ENCODE peak calls at places on chromosomes 11 and 22, in seven cellular contexts. V is substantia nigra, Y is mesendoderm, T is PC-9, X is fibroblast of lung, E is WERI-Rb-1, Z is hepatocyte. B is an unnamed sample.

GRCh38 chr11:45336136-45336535 is 50.0 kb upstream of the SYT13 start:
- DNase-seq in T (no peak), E (no peak), X (no peak), Y (no peak), Z (no peak), V (no peak), B (no peak)

GRCh38 chr11:1773131-1773510 is 9.4 kb upstream of the CTSD start:
- DNase-seq in Y (no peak), V (no peak), T (no peak), Z (no peak), X (no peak), E (no peak), B (no peak)

GRCh38 chr11:112211556-112211955 is 14.7 kb upstream of the PTS start:
- DNase-seq in Z (no peak), T (no peak), Y (no peak), V (no peak), X (no peak), E (no peak), B (no peak)

GRCh38 chr11:114291847-114292680 is 4.1 kb upstream of the NNMT start:
- DNase-seq in Z (no peak), E (no peak), V (no peak), T (no peak), X (peak; percentile 71), Y (no peak), B (no peak)

GRCh38 chr11:91773090-91773489 is 451.5 kb upstream of the FAT3 start:
- DNase-seq in E (peak; percentile 60), V (no peak), T (no peak), X (peak; percentile 44), Z (no peak), Y (peak; percentile 81), B (no peak)

GRCh38 chr11:16603890-16604783 is 134.3 kb upstream of the C11orf58 start:
- DNase-seq in X (peak; percentile 55), Y (peak; percentile 34), Z (peak; percentile 68), E (no peak), V (no peak), T (no peak), B (no peak)

GRCh38 chr11:109945626-109946321 is 147.4 kb upstream of the ZC3H12C start:
- DNase-seq in Y (no peak), V (no peak), Z (no peak), E (no peak), X (no peak), T (no peak), B (no peak)

GRCh38 chr11:83292709-83293435 is 6.7 kb upstream of the CCDC90B start:
- DNase-seq in E (peak; percentile 38), Z (peak; percentile 83), X (peak; percentile 76), Y (peak; percentile 94), T (no peak), V (peak; percentile 13), B (peak; percentile 19)

GRCh38 chr22:45202333-45203149 is 38.2 kb downstream of the KIAA0930 start:
- DNase-seq in T (no peak), Y (no peak), Z (no peak), E (no peak), X (no peak), V (no peak), B (no peak)

GRCh38 chr11:80722616-80723015 is 1281.8 kb upstream of the TENM4 start:
- DNase-seq in Z (peak; percentile 28), E (no peak), X (peak; percentile 23), Y (no peak), V (no peak), T (no peak), B (no peak)

GRCh38 chr11:27663294-27663693 is 37.0 kb downstream of the BDNF start:
- DNase-seq in T (no peak), Y (no peak), X (no peak), Z (no peak), E (no peak), V (no peak), B (no peak)

GRCh38 chr22:29691636-29692326 is 28.0 kb upstream of the CABP7 start:
- DNase-seq in X (no peak), V (no peak), Y (peak; percentile 74), Z (no peak), T (peak; percentile 83), E (no peak), B (no peak)

GRCh38 chr11:32231909-32232493 is 141.1 kb downstream of the RCN1 start:
- DNase-seq in V (no peak), Y (peak; percentile 70), T (no peak), Z (peak; percentile 48), X (peak; percentile 14), E (peak; percentile 55), B (no peak)

GRCh38 chr11:27700351-27701261 is at the start of gene BDNF:
- DNase-seq in E (peak; percentile 30), V (no peak), Y (peak; percentile 59), X (peak; percentile 45), T (no peak), Z (peak; percentile 43), B (no peak)

GRCh38 chr11:123357990-123358827 is 71.9 kb upstream of the GRAMD1B start:
- DNase-seq in Z (peak; percentile 20), V (peak; percentile 3), X (peak; percentile 0), E (peak; percentile 67), T (no peak), Y (peak; percentile 57), B (no peak)

GRCh38 chr11:107259826-107260225 is 197.8 kb downstream of the CWF19L2 start:
- DNase-seq in E (no peak), Y (no peak), X (no peak), T (no peak), Z (no peak), V (no peak), B (no peak)

GRCh38 chr11:3939651-3940190 is 84.3 kb downstream of the STIM1 start:
- DNase-seq in E (no peak), V (no peak), X (peak; percentile 76), Z (no peak), T (no peak), Y (no peak), B (no peak)

GRCh38 chr11:86726118-86726748 is 53.8 kb upstream of the ME3 start:
- DNase-seq in X (no peak), T (peak; percentile 95), E (no peak), Z (no peak), V (no peak), Y (no peak), B (no peak)

GRCh38 chr22:40177738-40178416 is at the start of gene TNRC6B:
- DNase-seq in V (peak; percentile 68), X (peak; percentile 98), Y (peak; percentile 100), E (peak; percentile 78), T (peak; percentile 96), Z (peak; percentile 96), B (peak; percentile 74)

GRCh38 chr11:134294664-134295063 is 18.5 kb downstream of the GLB1L3 start:
- DNase-seq in V (no peak), Z (no peak), E (no peak), T (no peak), Y (no peak), X (no peak), B (no peak)

GRCh38 chr22:42866100-42866499 is 9.0 kb upstream of the ARFGAP3 start:
- DNase-seq in V (no peak), E (no peak), Z (no peak), Y (no peak), X (no peak), T (no peak), B (no peak)

GRCh38 chr11:122746050-122746478 is 90.5 kb downstream of the UBASH3B start:
- DNase-seq in T (no peak), V (no peak), E (no peak), X (no peak), Z (no peak), Y (no peak), B (no peak)

GRCh38 chr11:67301951-67302516 is 1.3 kb upstream of the SSH3 start:
- DNase-seq in X (peak; percentile 73), T (peak; percentile 81), Z (peak; percentile 83), V (no peak), E (peak; percentile 87), Y (peak; percentile 75), B (no peak)
- H3K27ac ChIP-seq in X (no peak overlapping the region), T (peak overlapping the region; percentile 68), Z (peak overlapping the region; percentile 92), V (peak overlapping the region; percentile 84), E (peak overlapping the region; percentile 89), Y (peak overlapping the region; percentile 84), B (no peak overlapping the region)

GRCh38 chr22:50337262-50338041 is 5.7 kb upstream of the PPP6R2 start:
- DNase-seq in Z (no peak), Y (no peak), X (no peak), V (no peak), T (no peak), E (no peak), B (no peak)

GRCh38 chr22:50341977-50342650 is 1.0 kb upstream of the PPP6R2 start:
- DNase-seq in V (peak; percentile 85), Z (peak; percentile 95), E (peak; percentile 93), Y (peak; percentile 92), X (peak; percentile 80), T (peak; percentile 82), B (peak; percentile 80)

GRCh38 chr22:50338860-50339462 is 4.2 kb upstream of the PPP6R2 start:
- DNase-seq in Z (no peak), E (no peak), Y (no peak), T (no peak), V (no peak), X (no peak), B (no peak)

GRCh38 chr22:50340157-50340879 is 2.8 kb upstream of the PPP6R2 start:
- DNase-seq in X (no peak), Y (peak; percentile 73), V (no peak), T (peak; percentile 74), Z (no peak), E (peak; percentile 36), B (no peak)

GRCh38 chr22:50338042-50338573 is 5.0 kb upstream of the PPP6R2 start:
- DNase-seq in E (no peak), X (no peak), T (no peak), Y (no peak), V (no peak), Z (no peak), B (no peak)
- H3K27ac ChIP-seq in E (no peak overlapping the region), X (no peak overlapping the region), T (peak overlapping the region; percentile 19), Y (no peak overlapping the region), V (no peak overlapping the region), Z (no peak overlapping the region), B (no peak overlapping the region)

GRCh38 chr11:404551-405264 is 10.1 kb downstream of the SIGIRR start:
- DNase-seq in V (no peak), Z (no peak), Y (no peak), E (no peak), T (no peak), X (no peak), B (no peak)

GRCh38 chr11:406796-407650 is 7.8 kb downstream of the SIGIRR start:
- DNase-seq in Z (peak; percentile 89), V (peak; percentile 60), E (no peak), Y (peak; percentile 89), X (peak; percentile 71), T (peak; percentile 49), B (peak; percentile 40)

GRCh38 chr11:407651-408080 is 7.1 kb downstream of the SIGIRR start:
- DNase-seq in E (no peak), T (no peak), V (no peak), Y (no peak), X (no peak), Z (no peak), B (no peak)

GRCh38 chr11:405323-405975 is 9.3 kb downstream of the SIGIRR start:
- DNase-seq in X (peak; percentile 29), Z (no peak), V (peak; percentile 37), T (no peak), E (no peak), Y (no peak), B (peak; percentile 19)

GRCh38 chr11:405976-406795 is 8.6 kb downstream of the SIGIRR start:
- DNase-seq in X (no peak), Z (no peak), E (no peak), T (no peak), Y (no peak), V (no peak), B (no peak)
- H3K27ac ChIP-seq in X (no peak overlapping the region), Z (peak overlapping the region; percentile 63), E (no peak overlapping the region), T (no peak overlapping the region), Y (no peak overlapping the region), V (peak overlapping the region; percentile 64), B (no peak overlapping the region)

GRCh38 chr11:75627879-75628668 is 40.8 kb downstream of the MAP6 start:
- DNase-seq in X (no peak), E (no peak), T (no peak), V (no peak), Y (peak; percentile 10), Z (peak; percentile 16), B (no peak)
- H3K27ac ChIP-seq in X (no peak overlapping the region), E (no peak overlapping the region), T (no peak overlapping the region), V (no peak overlapping the region), Y (no peak overlapping the region), Z (no peak overlapping the region), B (no peak overlapping the region)

B was measured in caudate nucleus.